ENCODE peak calls at places on chromosomes 5 and 9, in eight cellular contexts. I, W, S, P, O, U, A and D are unnamed samples.

GRCh38 chr5:115457985-115458384 is 86.6 kb downstream of the FEM1C start:
- DNase-seq in I (peak), W (no peak), S (no peak), P (no peak), O (no peak), U (peak), A (no peak), D (no peak)

GRCh38 chr5:2894347-2895135 is 143.1 kb upstream of the IRX2 start:
- DNase-seq in I (no peak), W (no peak), S (no peak), P (no peak), O (no peak), U (no peak), A (peak), D (no peak)

GRCh38 chr5:174119386-174119785 is 73.9 kb downstream of the NSG2 start:
- DNase-seq in I (no peak), W (no peak), S (no peak), P (no peak), O (no peak), U (no peak), A (no peak), D (no peak)

GRCh38 chr5:150763023-150763793 is 4.4 kb upstream of the DCTN4 start:
- DNase-seq in I (peak), W (no peak), S (no peak), P (no peak), O (peak), U (peak), A (peak), D (no peak)

GRCh38 chr9:12253941-12254340 is 439.2 kb upstream of the TYRP1 start:
- DNase-seq in I (no peak), W (no peak), S (no peak), P (no peak), O (no peak), U (no peak), A (no peak), D (no peak)

GRCh38 chr5:174425271-174425963 is 299.0 kb upstream of the MSX2 start:
- DNase-seq in I (no peak), W (no peak), S (no peak), P (no peak), O (peak), U (no peak), A (no peak), D (no peak)

GRCh38 chr5:140569197-140569596 is 4.6 kb downstream of the SLC35A4 start:
- DNase-seq in I (no peak), W (peak), S (no peak), P (no peak), O (no peak), U (no peak), A (no peak), D (peak)

GRCh38 chr5:39779836-39780235 is 355.1 kb upstream of the DAB2 start:
- DNase-seq in I (no peak), W (no peak), S (no peak), P (no peak), O (no peak), U (no peak), A (no peak), D (no peak)

GRCh38 chr9:134341306-134341705 is 15.1 kb downstream of the RXRA start:
- DNase-seq in I (no peak), W (no peak), S (no peak), P (no peak), O (no peak), U (no peak), A (no peak), D (no peak)

GRCh38 chr9:15509931-15510788 is 610 bp downstream of the PSIP1 start:
- DNase-seq in I (peak), W (peak), S (peak), P (no peak), O (peak), U (peak), A (no peak), D (peak)

GRCh38 chr5:157197088-157197487 is 16.4 kb downstream of the ITK start:
- DNase-seq in I (no peak), W (no peak), S (no peak), P (no peak), O (no peak), U (no peak), A (no peak), D (no peak)

GRCh38 chr9:34928921-34929320 is 29.2 kb upstream of the PHF24 start:
- DNase-seq in I (no peak), W (no peak), S (no peak), P (no peak), O (no peak), U (no peak), A (no peak), D (no peak)

GRCh38 chr5:54320256-54320655 is 9.9 kb upstream of the ARL15 start:
- DNase-seq in I (no peak), W (no peak), S (no peak), P (no peak), O (no peak), U (no peak), A (no peak), D (no peak)

GRCh38 chr9:102035929-102036328 is 297.5 kb upstream of the GRIN3A start:
- DNase-seq in I (no peak), W (peak), S (no peak), P (no peak), O (no peak), U (no peak), A (no peak), D (peak)

GRCh38 chr5:170571331-170571731 is 67.5 kb downstream of the KCNIP1 start:
- DNase-seq in I (peak), W (no peak), S (no peak), P (no peak), O (peak), U (peak), A (no peak), D (no peak)

GRCh38 chr5:126341906-126342625 is 81.1 kb upstream of the GRAMD2B start:
- DNase-seq in I (no peak), W (no peak), S (no peak), P (no peak), O (peak), U (no peak), A (no peak), D (no peak)

GRCh38 chr5:72558383-72558782 is 51.2 kb upstream of the ZNF366 start:
- DNase-seq in I (no peak), W (no peak), S (no peak), P (no peak), O (peak), U (no peak), A (no peak), D (no peak)

GRCh38 chr5:125412561-125413535 is 666.4 kb upstream of the ZNF608 start:
- DNase-seq in I (peak), W (peak), S (peak), P (no peak), O (peak), U (peak), A (peak), D (peak)

GRCh38 chr5:146805099-146805498 is 73.5 kb downstream of the PPP2R2B start:
- DNase-seq in I (no peak), W (no peak), S (no peak), P (no peak), O (peak), U (no peak), A (no peak), D (no peak)

GRCh38 chr5:15069407-15069905 is 197.9 kb upstream of the ANKH start:
- DNase-seq in I (no peak), W (no peak), S (no peak), P (no peak), O (no peak), U (peak), A (no peak), D (no peak)

GRCh38 chr5:160054047-160054446 is 45.1 kb downstream of the TTC1 start:
- DNase-seq in I (no peak), W (no peak), S (no peak), P (no peak), O (no peak), U (peak), A (no peak), D (no peak)
- TF ChIP-seq CTCF in I (no peak), W (no peak), S (no peak), P (no peak), O (no peak), U (no peak), A (no peak), D (no peak)

DNA sequence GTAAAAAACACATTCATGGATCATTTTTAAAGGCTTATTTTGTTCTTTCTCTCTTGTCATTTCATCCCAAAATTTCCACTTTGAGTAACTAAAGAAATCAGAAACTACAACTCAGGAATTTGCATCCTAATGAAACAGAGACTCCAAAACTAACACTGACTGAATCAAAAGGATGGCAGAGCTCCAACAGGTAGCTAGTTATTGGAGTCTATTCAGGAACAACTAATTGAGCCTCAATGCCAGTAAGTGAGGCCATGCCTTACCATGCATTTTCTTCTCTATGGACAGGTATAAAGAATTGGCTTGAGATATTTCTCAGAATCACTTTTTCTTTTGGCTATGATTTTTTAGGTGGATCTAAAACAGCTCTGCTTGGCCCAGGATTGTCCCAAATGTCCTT is 423.4 kb downstream of the ANXA1 start:
- DNase-seq in I (no peak), W (no peak), S (no peak), P (no peak), O (no peak), U (no peak), A (no peak), D (no peak)
- TF ChIP-seq CTCF in I (no peak), W (no peak), S (no peak), P (no peak), O (no peak), U (no peak), A (no peak), D (no peak)

GRCh38 chr9:6109571-6109970 is 94.1 kb upstream of the RANBP6 start:
- DNase-seq in I (no peak), W (no peak), S (no peak), P (no peak), O (no peak), U (no peak), A (no peak), D (no peak)

GRCh38 chr9:6109986-6110385 is 94.6 kb upstream of the RANBP6 start:
- DNase-seq in I (no peak), W (no peak), S (no peak), P (no peak), O (no peak), U (peak), A (no peak), D (no peak)

GRCh38 chr9:6105738-6106137 is 90.3 kb upstream of the RANBP6 start:
- DNase-seq in I (no peak), W (no peak), S (no peak), P (no peak), O (no peak), U (no peak), A (no peak), D (no peak)

DNA sequence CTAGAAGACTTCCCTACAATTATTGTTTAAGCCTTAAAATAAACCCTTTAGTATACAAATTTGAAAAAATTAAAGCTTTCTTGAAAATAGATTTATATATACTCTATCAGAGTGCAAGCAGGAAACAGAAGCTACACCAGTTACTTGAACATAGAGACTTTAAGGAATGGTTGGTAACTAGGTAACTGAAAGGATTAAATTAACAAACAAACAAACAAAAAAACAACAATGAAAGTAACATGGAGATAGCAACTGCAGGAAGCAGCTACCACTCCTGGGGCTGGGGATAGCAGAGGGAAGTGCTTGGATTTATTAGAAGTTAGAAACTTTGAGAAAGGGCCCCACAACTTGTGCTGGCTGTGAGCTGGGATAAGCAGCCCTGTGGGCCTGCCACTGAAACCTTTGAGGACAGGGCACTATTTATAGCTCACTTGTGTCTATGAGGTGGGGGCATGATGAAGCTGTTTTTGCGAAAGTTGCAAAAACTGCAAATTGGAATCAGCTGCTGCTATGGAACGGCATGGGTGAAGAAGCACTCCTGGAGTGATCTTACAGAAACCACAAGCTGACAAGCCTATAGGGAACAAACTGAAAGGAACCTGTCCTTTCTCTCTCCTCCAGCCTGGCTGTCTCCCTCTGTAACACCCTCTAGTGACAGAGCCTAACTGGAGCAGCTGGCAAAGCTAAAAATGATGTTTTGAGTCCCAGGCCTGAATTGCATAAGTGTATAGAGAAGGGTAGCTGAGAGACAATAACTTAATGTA is 91.3 kb upstream of the RANBP6 start:
- DNase-seq in I (peak), W (peak), S (peak), P (no peak), O (peak), U (peak), A (no peak), D (peak)
- TF ChIP-seq CTCF in I (peak), W (peak), S (no peak), P (peak), O (peak), U (peak), A (no peak), D (peak)

DNA sequence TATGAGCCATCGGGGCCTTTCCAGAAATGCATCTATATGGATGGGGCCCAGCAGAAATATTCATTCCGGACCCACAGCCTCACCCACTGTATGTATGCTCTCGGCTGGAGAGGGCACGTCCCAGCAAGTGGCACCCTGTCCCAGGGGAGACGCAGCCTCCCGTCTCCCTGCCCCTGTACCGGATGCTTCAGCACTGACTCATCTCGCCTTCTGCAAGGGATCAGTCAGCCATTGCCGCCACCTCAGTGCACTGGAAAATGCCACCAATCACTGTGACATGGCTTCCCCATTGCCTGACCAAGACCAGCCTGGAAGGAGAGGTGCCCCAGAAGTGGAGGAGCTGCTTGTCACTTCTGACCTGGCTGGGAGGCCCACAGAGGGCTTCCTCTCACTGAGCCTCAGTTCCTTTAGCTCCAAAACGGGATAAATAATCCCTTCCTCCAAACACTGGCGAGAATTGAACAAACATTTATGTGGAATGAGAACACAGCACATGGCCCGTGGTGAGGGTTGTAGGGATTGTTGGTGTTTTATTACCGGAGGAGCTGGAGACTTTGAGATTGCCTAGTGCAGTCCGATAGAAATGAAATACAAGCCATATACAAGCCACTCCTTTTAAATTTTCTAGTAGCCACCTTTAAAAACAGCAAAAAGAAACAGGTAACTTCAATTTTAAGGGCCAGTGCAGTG is 43.9 kb upstream of the ORM1 start:
- DNase-seq in I (peak), W (no peak), S (no peak), P (no peak), O (peak), U (peak), A (peak), D (no peak)
- TF ChIP-seq CTCF in I (no peak), W (no peak), S (no peak), P (no peak), O (no peak), U (no peak), A (no peak), D (no peak)

DNA sequence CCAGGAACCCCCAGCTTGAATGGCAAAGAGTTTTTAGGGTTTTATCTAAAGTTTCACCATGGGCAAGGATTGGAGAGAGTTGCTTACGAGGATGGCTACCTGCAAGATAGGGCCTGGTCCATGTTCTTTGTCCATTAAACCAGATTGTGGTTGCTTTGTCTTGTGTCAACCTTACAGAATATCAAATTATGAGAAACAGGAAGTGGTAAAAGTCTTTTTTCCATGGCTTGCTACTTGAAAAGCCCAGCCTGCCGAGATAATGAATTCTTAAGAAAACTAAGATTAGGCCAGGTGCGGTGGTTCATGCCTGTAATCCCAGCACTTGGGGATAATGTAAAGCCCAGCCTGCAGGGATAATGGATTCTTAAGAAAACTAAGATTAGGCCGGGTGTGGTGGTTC is 24.4 kb downstream of the ZNF474 start:
- DNase-seq in I (no peak), W (no peak), S (no peak), P (no peak), O (no peak), U (no peak), A (no peak), D (no peak)
- TF ChIP-seq CTCF in I (no peak), W (no peak), S (no peak), P (no peak), O (no peak), U (no peak), A (no peak), D (no peak)

GRCh38 chr9:89759563-89759962 is 154.8 kb downstream of the GADD45G start:
- DNase-seq in I (no peak), W (no peak), S (no peak), P (no peak), O (no peak), U (no peak), A (no peak), D (no peak)
- TF ChIP-seq CTCF in I (no peak), W (no peak), S (no peak), P (no peak), O (no peak), U (no peak), A (no peak), D (no peak)

GRCh38 chr9:10873999-10874398 is 261.2 kb upstream of the PTPRD start:
- DNase-seq in I (no peak), W (no peak), S (no peak), P (no peak), O (no peak), U (no peak), A (no peak), D (no peak)
- TF ChIP-seq CTCF in I (no peak), W (no peak), S (no peak), P (no peak), O (no peak), U (no peak), A (no peak), D (no peak)

GRCh38 chr5:124176692-124177091 is 569.7 kb downstream of the ZNF608 start:
- DNase-seq in I (peak), W (no peak), S (no peak), P (no peak), O (peak), U (peak), A (no peak), D (no peak)
- TF ChIP-seq CTCF in I (no peak), W (no peak), S (no peak), P (no peak), O (no peak), U (peak), A (no peak), D (no peak)